ENCODE peak calls at places on chromosomes 11 and 22, in four cellular contexts. One of them, this sample, is unnamed.

GRCh38 chr22:40476341-40476740 is 105.9 kb downstream of the SGSM3 start:
- DNase-seq in K562: no peak
- DNase-seq in HCT116: no peak
- DNase-seq in H1: peak
- DNase-seq in this sample: no peak

GRCh38 chr11:35978891-35979290 is 35.0 kb downstream of the LDLRAD3 start:
- DNase-seq in K562: no peak
- DNase-seq in HCT116: no peak
- DNase-seq in H1: no peak
- DNase-seq in this sample: no peak

GRCh38 chr11:8291421-8292350 is 28.0 kb upstream of the LMO1 start:
- DNase-seq in K562: no peak
- DNase-seq in HCT116: no peak
- DNase-seq in H1: peak
- DNase-seq in this sample: no peak

GRCh38 chr11:64358907-64359711 is at the start of gene RPS6KA4:
- DNase-seq in K562: peak
- DNase-seq in HCT116: no peak
- DNase-seq in H1: peak
- DNase-seq in this sample: no peak

GRCh38 chr11:45145421-45146071 is 893 bp upstream of the PRDM11 start:
- DNase-seq in K562: peak
- DNase-seq in HCT116: no peak
- DNase-seq in H1: peak
- DNase-seq in this sample: no peak

GRCh38 chr11:96215094-96215782 is 127.8 kb downstream of the MAML2 start:
- DNase-seq in K562: peak
- DNase-seq in HCT116: no peak
- DNase-seq in H1: no peak
- DNase-seq in this sample: no peak

GRCh38 chr11:44575962-44576361 is 10.5 kb downstream of the CD82 start:
- DNase-seq in K562: no peak
- DNase-seq in HCT116: no peak
- DNase-seq in H1: no peak
- DNase-seq in this sample: no peak

GRCh38 chr11:39220501-39221230 is 2238.8 kb downstream of the LRRC4C start:
- DNase-seq in K562: no peak
- DNase-seq in HCT116: no peak
- DNase-seq in H1: no peak
- DNase-seq in this sample: no peak

GRCh38 chr11:114296190-114296978 is at the start of gene NNMT:
- DNase-seq in K562: no peak
- DNase-seq in HCT116: no peak
- DNase-seq in H1: no peak
- DNase-seq in this sample: no peak

GRCh38 chr22:32723632-32724031 is 77.9 kb upstream of the TIMP3 start:
- DNase-seq in K562: no peak
- DNase-seq in HCT116: no peak
- DNase-seq in H1: no peak
- DNase-seq in this sample: no peak

GRCh38 chr11:69468911-69469885 is 12.3 kb upstream of the LINC01488 start:
- DNase-seq in K562: no peak
- DNase-seq in HCT116: no peak
- DNase-seq in H1: no peak
- DNase-seq in this sample: peak

GRCh38 chr22:22749167-22749758 is 104.8 kb downstream of the GGTLC2 start:
- DNase-seq in K562: peak
- DNase-seq in HCT116: no peak
- DNase-seq in H1: no peak
- DNase-seq in this sample: no peak

GRCh38 chr11:96311120-96311568 is 31.9 kb downstream of the MAML2 start:
- DNase-seq in K562: no peak
- DNase-seq in HCT116: no peak
- DNase-seq in H1: no peak
- DNase-seq in this sample: no peak

GRCh38 chr11:27501102-27501501 is 5.5 kb downstream of the LIN7C start:
- DNase-seq in K562: no peak
- DNase-seq in HCT116: no peak
- DNase-seq in H1: no peak
- DNase-seq in this sample: no peak

DNA sequence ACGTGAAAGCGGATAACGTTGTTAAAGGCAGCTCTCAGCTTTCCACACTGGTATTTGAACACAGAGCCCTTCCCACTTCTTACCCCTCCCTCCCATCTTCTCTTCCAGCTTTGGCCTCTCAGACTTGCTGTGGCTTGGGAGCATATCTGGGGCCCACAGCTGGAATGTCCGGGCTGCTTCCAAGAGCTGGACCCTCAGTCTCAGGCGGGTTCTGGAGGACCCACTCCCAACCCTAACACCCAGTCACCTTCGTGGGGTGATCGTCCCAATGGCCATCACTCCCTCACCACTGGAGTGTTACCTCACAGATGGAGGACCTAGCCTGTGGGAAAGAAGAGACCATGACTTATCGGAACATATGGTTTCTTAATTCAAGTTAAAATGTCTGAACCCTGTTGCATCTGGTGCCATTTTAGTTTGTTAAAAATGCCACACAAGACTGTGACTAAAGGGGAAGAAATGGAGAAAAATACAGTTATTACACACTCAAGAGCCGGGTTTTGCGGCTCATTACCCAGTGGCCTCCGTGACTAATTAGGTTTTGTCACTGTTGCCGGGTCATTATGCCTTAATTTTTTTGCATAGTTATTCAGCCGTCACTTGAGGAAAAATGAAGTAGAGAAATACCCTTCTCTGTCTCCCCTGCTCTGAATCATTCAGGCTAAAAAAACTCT is 87.4 kb upstream of the HTATIP2 start:
- DNase-seq in K562: no peak
- DNase-seq in HCT116: no peak
- DNase-seq in H1: no peak
- DNase-seq in this sample: no peak
- TF ChIP-seq FOSL1 in K562: no peak
- TF ChIP-seq FOSL1 in HCT116: no peak
- TF ChIP-seq FOSL1 in H1: no peak
- TF ChIP-seq FOSL1 in this sample: no peak

GRCh38 chr11:13152736-13153541 is 124.7 kb upstream of the BMAL1 start:
- DNase-seq in K562: peak
- DNase-seq in HCT116: no peak
- DNase-seq in H1: no peak
- DNase-seq in this sample: peak
- TF ChIP-seq FOSL1 in K562: no peak
- TF ChIP-seq FOSL1 in HCT116: no peak
- TF ChIP-seq FOSL1 in H1: no peak
- TF ChIP-seq FOSL1 in this sample: no peak

DNA sequence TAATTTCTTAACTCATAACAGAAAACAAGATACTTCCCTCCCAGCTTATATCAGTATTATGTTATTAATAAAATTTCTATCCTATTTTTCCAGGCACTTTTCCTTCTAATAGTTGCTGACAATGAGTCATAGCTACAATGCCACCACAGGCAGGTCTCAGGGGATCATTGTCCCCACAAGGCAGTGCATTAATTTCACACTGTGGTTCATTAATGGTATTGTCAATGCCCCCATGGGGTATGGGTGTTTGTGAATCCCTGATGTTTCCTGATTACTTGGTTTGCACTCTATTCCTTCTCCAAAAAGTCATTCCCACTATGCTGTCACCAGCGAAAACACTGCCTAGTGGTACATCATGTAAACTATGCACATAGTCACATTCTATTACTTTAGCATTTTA is 345.5 kb upstream of the CTSC start:
- DNase-seq in K562: no peak
- DNase-seq in HCT116: no peak
- DNase-seq in H1: no peak
- DNase-seq in this sample: no peak
- TF ChIP-seq FOSL1 in K562: no peak
- TF ChIP-seq FOSL1 in HCT116: no peak
- TF ChIP-seq FOSL1 in H1: no peak
- TF ChIP-seq FOSL1 in this sample: no peak

DNA sequence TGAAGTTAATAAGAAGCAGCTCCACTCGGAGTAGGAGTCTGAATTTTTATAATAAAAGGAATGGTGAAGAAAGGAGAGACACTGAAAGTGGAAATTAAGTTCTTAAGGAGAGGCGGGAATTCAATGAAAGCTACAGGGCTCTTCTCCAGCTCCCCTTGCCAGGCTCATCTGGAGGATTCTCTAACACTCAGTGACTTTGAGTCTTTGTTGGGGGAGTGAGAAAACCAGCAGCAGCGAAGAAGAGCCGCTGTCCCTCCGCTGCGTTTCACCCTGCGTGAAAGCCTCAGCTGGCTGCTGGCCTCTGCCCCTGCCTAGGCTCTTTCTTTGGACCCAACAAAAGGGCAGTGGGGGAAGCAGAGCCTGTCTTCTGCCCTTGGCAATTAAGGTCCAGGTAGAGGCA is 113.0 kb downstream of the NTM start:
- DNase-seq in K562: no peak
- DNase-seq in HCT116: no peak
- DNase-seq in H1: no peak
- DNase-seq in this sample: no peak
- TF ChIP-seq FOSL1 in K562: no peak
- TF ChIP-seq FOSL1 in HCT116: no peak
- TF ChIP-seq FOSL1 in H1: no peak
- TF ChIP-seq FOSL1 in this sample: no peak

GRCh38 chr11:61609000-61609969 is 28.4 kb upstream of the SYT7 start:
- DNase-seq in K562: no peak
- DNase-seq in HCT116: no peak
- DNase-seq in H1: no peak
- DNase-seq in this sample: peak
- TF ChIP-seq FOSL1 in K562: no peak
- TF ChIP-seq FOSL1 in HCT116: no peak
- TF ChIP-seq FOSL1 in H1: no peak
- TF ChIP-seq FOSL1 in this sample: no peak

DNA sequence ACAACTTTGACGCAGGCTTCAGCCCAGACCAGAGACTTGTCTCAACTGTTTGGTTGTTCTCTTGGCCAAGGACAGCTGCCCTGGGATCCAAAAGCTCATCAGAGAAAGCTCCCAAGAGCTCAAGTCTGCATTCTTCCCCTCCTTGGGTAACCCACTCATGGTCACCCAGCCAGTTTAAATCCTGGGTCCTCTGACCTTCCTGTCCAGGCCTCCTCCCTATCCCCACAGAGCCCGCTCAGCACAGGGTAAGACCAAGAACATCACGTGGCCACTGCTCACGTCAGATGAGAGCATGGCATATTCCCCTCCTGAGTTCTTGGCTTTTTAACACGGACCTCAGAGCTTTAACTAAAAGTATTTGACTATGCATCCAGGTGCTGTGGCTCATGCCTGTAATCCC is 25.8 kb downstream of the TSKU start:
- DNase-seq in K562: no peak
- DNase-seq in HCT116: no peak
- DNase-seq in H1: no peak
- DNase-seq in this sample: no peak
- TF ChIP-seq FOSL1 in K562: no peak
- TF ChIP-seq FOSL1 in HCT116: no peak
- TF ChIP-seq FOSL1 in H1: no peak
- TF ChIP-seq FOSL1 in this sample: no peak

DNA sequence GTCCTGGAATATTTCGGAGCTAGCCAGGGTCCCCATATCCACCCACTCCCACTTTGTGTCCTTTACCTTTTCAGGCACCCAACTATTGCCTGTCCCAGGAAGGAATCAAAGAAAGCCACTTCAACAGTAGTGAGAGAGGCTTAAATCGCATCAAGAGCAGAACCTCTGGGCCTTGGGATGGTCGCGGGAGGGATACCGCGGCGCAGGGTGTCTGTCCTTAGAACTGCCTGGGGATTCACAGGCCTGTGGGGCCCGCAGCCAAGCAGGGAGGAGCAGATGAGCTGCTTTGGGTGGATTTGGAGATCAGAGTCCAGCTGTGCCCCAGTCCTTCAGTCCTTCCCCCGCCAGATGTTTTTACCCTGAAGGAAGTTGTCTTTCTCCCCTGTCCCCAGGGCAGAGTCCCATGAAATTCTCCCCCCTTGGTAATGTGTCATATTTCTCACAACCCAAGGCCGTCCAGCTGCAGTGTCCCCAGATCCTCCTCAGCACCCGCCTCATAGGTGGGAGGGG is 13.5 kb downstream of the SLCO2B1 start:
- DNase-seq in K562: no peak
- DNase-seq in HCT116: no peak
- DNase-seq in H1: no peak
- DNase-seq in this sample: peak
- TF ChIP-seq FOSL1 in K562: no peak
- TF ChIP-seq FOSL1 in HCT116: no peak
- TF ChIP-seq FOSL1 in H1: no peak
- TF ChIP-seq FOSL1 in this sample: no peak

DNA sequence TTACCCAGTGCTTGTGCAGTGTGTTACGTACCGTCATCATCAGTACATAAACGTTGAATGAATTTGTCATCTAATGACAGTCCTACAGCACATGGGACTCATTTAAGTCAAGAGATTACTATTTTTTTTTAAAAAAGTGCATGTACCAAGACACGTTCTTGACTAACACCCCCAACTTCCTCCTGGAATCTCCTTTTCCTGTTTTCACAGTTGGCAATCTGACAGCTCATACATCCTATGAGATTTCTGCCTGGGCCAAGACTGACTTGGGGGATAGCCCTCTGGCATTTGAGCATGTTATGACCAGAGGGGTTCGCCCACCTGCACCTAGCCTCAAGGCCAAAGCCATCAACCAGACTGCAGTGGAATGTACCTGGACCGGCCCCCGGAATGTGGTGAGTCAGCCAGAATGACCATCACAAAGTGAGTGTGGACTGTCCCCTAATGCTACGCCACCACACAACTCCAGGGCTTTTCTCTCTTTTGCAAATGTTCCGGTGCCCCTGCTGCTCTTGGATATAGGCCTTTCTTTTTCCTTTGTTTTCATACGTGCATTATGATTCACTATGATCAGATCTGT is 162.0 kb upstream of the SORL1-AS1 start:
- DNase-seq in K562: no peak
- DNase-seq in HCT116: no peak
- DNase-seq in H1: no peak
- DNase-seq in this sample: no peak
- TF ChIP-seq FOSL1 in K562: no peak
- TF ChIP-seq FOSL1 in HCT116: no peak
- TF ChIP-seq FOSL1 in H1: no peak
- TF ChIP-seq FOSL1 in this sample: no peak

GRCh38 chr11:59429924-59430516 is 3.8 kb upstream of the OR5A2 start:
- DNase-seq in K562: peak
- DNase-seq in HCT116: peak
- DNase-seq in H1: peak
- DNase-seq in this sample: peak
- TF ChIP-seq FOSL1 in K562: no peak
- TF ChIP-seq FOSL1 in HCT116: no peak
- TF ChIP-seq FOSL1 in H1: no peak
- TF ChIP-seq FOSL1 in this sample: no peak

GRCh38 chr11:19316434-19316833 is 75.7 kb upstream of the E2F8 start:
- DNase-seq in K562: no peak
- DNase-seq in HCT116: no peak
- DNase-seq in H1: no peak
- DNase-seq in this sample: no peak

GRCh38 chr11:19323502-19323901 is 82.8 kb upstream of the E2F8 start:
- DNase-seq in K562: no peak
- DNase-seq in HCT116: no peak
- DNase-seq in H1: no peak
- DNase-seq in this sample: no peak

GRCh38 chr11:19315511-19315910 is 74.8 kb upstream of the E2F8 start:
- DNase-seq in K562: no peak
- DNase-seq in HCT116: no peak
- DNase-seq in H1: no peak
- DNase-seq in this sample: no peak

GRCh38 chr11:19321351-19321750 is 80.6 kb upstream of the E2F8 start:
- DNase-seq in K562: no peak
- DNase-seq in HCT116: no peak
- DNase-seq in H1: no peak
- DNase-seq in this sample: no peak

GRCh38 chr11:19320764-19321163 is 80.0 kb upstream of the E2F8 start:
- DNase-seq in K562: no peak
- DNase-seq in HCT116: no peak
- DNase-seq in H1: no peak
- DNase-seq in this sample: no peak
- TF ChIP-seq FOSL1 in K562: no peak
- TF ChIP-seq FOSL1 in HCT116: no peak
- TF ChIP-seq FOSL1 in H1: no peak
- TF ChIP-seq FOSL1 in this sample: no peak